ENCODE peak calls at places on chromosomes 13 and 19, in six cellular contexts. One of them, this sample, is unnamed. For H3K36me3, the result is how much of the 10 kb centered on the place peaks cover.

GRCh38 chr19:32647361-32647760 is 27.6 kb downstream of the ANKRD27 start:
- DNase-seq in thoracic aorta: no peak
- DNase-seq in vagina: no peak
- DNase-seq in CD8-positive, alpha-beta memory T cell: no peak
- DNase-seq in CD4-positive, CD25-positive, alpha-beta regulatory T cell: no peak
- DNase-seq in tibial nerve: no peak
- DNase-seq in this sample: no peak

GRCh38 chr19:31783592-31783991 is 434.4 kb upstream of the TSHZ3 start:
- DNase-seq in thoracic aorta: no peak
- DNase-seq in vagina: no peak
- DNase-seq in CD8-positive, alpha-beta memory T cell: no peak
- DNase-seq in CD4-positive, CD25-positive, alpha-beta regulatory T cell: no peak
- DNase-seq in tibial nerve: no peak
- DNase-seq in this sample: no peak

GRCh38 chr19:29092712-29093552 is 120.0 kb downstream of the UQCRFS1 start:
- DNase-seq in thoracic aorta: no peak
- DNase-seq in vagina: no peak
- DNase-seq in CD8-positive, alpha-beta memory T cell: no peak
- DNase-seq in CD4-positive, CD25-positive, alpha-beta regulatory T cell: no peak
- DNase-seq in tibial nerve: no peak
- DNase-seq in this sample: no peak

GRCh38 chr13:41649659-41650058 is 192.3 kb downstream of the RGCC start:
- DNase-seq in thoracic aorta: no peak
- DNase-seq in vagina: no peak
- DNase-seq in CD8-positive, alpha-beta memory T cell: no peak
- DNase-seq in CD4-positive, CD25-positive, alpha-beta regulatory T cell: no peak
- DNase-seq in tibial nerve: no peak
- DNase-seq in this sample: no peak

GRCh38 chr19:13830761-13831481 is 35.7 kb downstream of the ZSWIM4 start:
- DNase-seq in thoracic aorta: no peak
- DNase-seq in vagina: peak
- DNase-seq in CD8-positive, alpha-beta memory T cell: no peak
- DNase-seq in CD4-positive, CD25-positive, alpha-beta regulatory T cell: no peak
- DNase-seq in tibial nerve: no peak
- DNase-seq in this sample: no peak

GRCh38 chr13:79225487-79226232 is 180.4 kb downstream of the RBM26 start:
- DNase-seq in thoracic aorta: no peak
- DNase-seq in vagina: no peak
- DNase-seq in CD8-positive, alpha-beta memory T cell: no peak
- DNase-seq in CD4-positive, CD25-positive, alpha-beta regulatory T cell: no peak
- DNase-seq in tibial nerve: no peak
- DNase-seq in this sample: no peak

GRCh38 chr13:67259208-67259607 is 29.1 kb upstream of the PCDH9 start:
- DNase-seq in thoracic aorta: no peak
- DNase-seq in vagina: no peak
- DNase-seq in CD8-positive, alpha-beta memory T cell: no peak
- DNase-seq in CD4-positive, CD25-positive, alpha-beta regulatory T cell: no peak
- DNase-seq in tibial nerve: no peak
- DNase-seq in this sample: no peak

GRCh38 chr19:45863840-45864628 is at the start of gene FOXA3:
- DNase-seq in thoracic aorta: no peak
- DNase-seq in vagina: peak
- DNase-seq in CD8-positive, alpha-beta memory T cell: peak
- DNase-seq in CD4-positive, CD25-positive, alpha-beta regulatory T cell: peak
- DNase-seq in tibial nerve: no peak
- DNase-seq in this sample: peak

GRCh38 chr13:75986818-75987217 is 350.7 kb downstream of the LMO7 start:
- DNase-seq in thoracic aorta: no peak
- DNase-seq in vagina: no peak
- DNase-seq in CD8-positive, alpha-beta memory T cell: no peak
- DNase-seq in CD4-positive, CD25-positive, alpha-beta regulatory T cell: no peak
- DNase-seq in tibial nerve: no peak
- DNase-seq in this sample: peak

GRCh38 chr13:35720690-35721554 is 244.4 kb upstream of the MAB21L1 start:
- DNase-seq in thoracic aorta: no peak
- DNase-seq in vagina: no peak
- DNase-seq in CD8-positive, alpha-beta memory T cell: no peak
- DNase-seq in CD4-positive, CD25-positive, alpha-beta regulatory T cell: no peak
- DNase-seq in tibial nerve: peak
- DNase-seq in this sample: peak

GRCh38 chr13:75079226-75079625 is 402.7 kb downstream of the TBC1D4 start:
- DNase-seq in thoracic aorta: no peak
- DNase-seq in vagina: no peak
- DNase-seq in CD8-positive, alpha-beta memory T cell: no peak
- DNase-seq in CD4-positive, CD25-positive, alpha-beta regulatory T cell: no peak
- DNase-seq in tibial nerve: no peak
- DNase-seq in this sample: no peak

DNA sequence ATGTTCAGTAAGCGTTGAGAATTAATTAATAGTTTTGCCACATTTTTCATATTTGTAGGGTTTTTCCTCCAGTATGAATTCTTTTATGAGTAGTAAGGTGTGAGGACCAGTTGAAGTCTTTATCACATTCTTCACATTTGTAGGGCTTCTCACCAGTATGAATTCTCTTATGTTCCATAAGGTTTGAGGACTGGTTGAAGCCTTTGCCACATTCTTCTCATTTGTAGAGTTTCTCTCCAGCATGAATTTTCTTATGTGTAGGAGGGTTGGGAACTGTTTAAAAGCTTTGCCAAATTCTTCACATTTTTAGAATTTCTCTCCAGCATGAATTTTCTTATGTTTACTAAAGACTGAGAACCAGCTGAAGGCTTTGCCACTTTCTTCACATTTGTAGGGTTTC is 40.3 kb downstream of the ZNF208 start:
- DNase-seq in thoracic aorta: no peak
- DNase-seq in vagina: no peak
- DNase-seq in CD8-positive, alpha-beta memory T cell: no peak
- DNase-seq in CD4-positive, CD25-positive, alpha-beta regulatory T cell: no peak
- DNase-seq in tibial nerve: no peak
- DNase-seq in this sample: no peak
- H3K36me3 ChIP-seq in thoracic aorta: under half
- H3K36me3 ChIP-seq in vagina: under half
- H3K36me3 ChIP-seq in CD8-positive, alpha-beta memory T cell: under half
- H3K36me3 ChIP-seq in CD4-positive, CD25-positive, alpha-beta regulatory T cell: under half
- H3K36me3 ChIP-seq in tibial nerve: under half
- H3K36me3 ChIP-seq in this sample: under half

GRCh38 chr13:73336789-73337188 is 278.0 kb downstream of the KLF5 start:
- DNase-seq in thoracic aorta: no peak
- DNase-seq in vagina: no peak
- DNase-seq in CD8-positive, alpha-beta memory T cell: no peak
- DNase-seq in CD4-positive, CD25-positive, alpha-beta regulatory T cell: no peak
- DNase-seq in tibial nerve: no peak
- DNase-seq in this sample: no peak
- H3K27ac ChIP-seq in thoracic aorta: no peak
- H3K27ac ChIP-seq in vagina: no peak
- H3K27ac ChIP-seq in CD8-positive, alpha-beta memory T cell: no peak
- H3K27ac ChIP-seq in CD4-positive, CD25-positive, alpha-beta regulatory T cell: no peak
- H3K27ac ChIP-seq in tibial nerve: no peak
- H3K27ac ChIP-seq in this sample: no peak

GRCh38 chr13:103656329-103656728 is 590.1 kb upstream of the SLC10A2 start:
- DNase-seq in thoracic aorta: no peak
- DNase-seq in vagina: no peak
- DNase-seq in CD8-positive, alpha-beta memory T cell: no peak
- DNase-seq in CD4-positive, CD25-positive, alpha-beta regulatory T cell: no peak
- DNase-seq in tibial nerve: no peak
- DNase-seq in this sample: no peak
- H3K4me3 ChIP-seq in thoracic aorta: no peak
- H3K4me3 ChIP-seq in vagina: no peak
- H3K4me3 ChIP-seq in CD8-positive, alpha-beta memory T cell: no peak
- H3K4me3 ChIP-seq in CD4-positive, CD25-positive, alpha-beta regulatory T cell: no peak
- H3K4me3 ChIP-seq in tibial nerve: no peak
- H3K4me3 ChIP-seq in this sample: no peak

GRCh38 chr19:2754659-2755447 is 15.0 kb upstream of the SLC39A3 start:
- DNase-seq in thoracic aorta: no peak
- DNase-seq in vagina: no peak
- DNase-seq in CD8-positive, alpha-beta memory T cell: no peak
- DNase-seq in CD4-positive, CD25-positive, alpha-beta regulatory T cell: no peak
- DNase-seq in tibial nerve: no peak
- DNase-seq in this sample: no peak
- H3K36me3 ChIP-seq in thoracic aorta: under half
- H3K36me3 ChIP-seq in vagina: under half
- H3K36me3 ChIP-seq in CD8-positive, alpha-beta memory T cell: under half
- H3K36me3 ChIP-seq in CD4-positive, CD25-positive, alpha-beta regulatory T cell: under half
- H3K36me3 ChIP-seq in tibial nerve: half or more
- H3K36me3 ChIP-seq in this sample: half or more

DNA sequence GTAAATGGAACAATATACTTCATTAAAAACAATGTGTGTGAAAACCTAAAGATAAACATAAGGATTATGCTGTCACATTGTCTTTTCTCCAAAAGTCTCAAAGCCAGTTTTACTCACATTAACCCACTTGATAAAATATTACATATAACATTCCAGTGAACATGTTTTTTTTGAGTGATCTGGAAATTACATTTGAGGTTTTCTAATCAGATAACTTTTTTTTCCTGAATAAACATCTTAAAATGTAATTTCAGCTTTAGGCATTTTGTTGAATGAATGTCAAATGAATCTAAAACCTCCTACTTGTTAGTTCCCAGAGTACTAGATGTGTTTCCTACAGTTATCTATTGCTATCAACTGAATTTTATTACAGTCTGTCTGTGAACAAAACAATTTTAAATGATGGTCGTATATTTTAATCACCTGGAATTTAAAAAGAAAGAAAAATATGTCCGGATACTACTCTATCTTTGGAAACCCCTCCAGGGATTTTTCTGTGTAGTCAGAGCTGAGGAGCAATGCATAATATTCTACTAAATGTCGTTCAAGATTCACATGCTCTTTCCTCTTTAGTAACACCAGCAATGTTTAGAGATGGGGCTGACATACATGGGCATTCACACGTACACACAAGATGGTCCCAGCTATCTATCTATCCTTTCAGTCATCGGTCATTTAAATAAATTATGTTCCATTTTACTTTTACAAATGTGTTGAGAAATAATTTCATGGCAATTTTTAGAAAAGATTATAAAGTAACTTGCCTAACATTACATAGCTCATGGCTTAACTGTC is 283.9 kb downstream of the KLF12 start:
- DNase-seq in thoracic aorta: no peak
- DNase-seq in vagina: no peak
- DNase-seq in CD8-positive, alpha-beta memory T cell: no peak
- DNase-seq in CD4-positive, CD25-positive, alpha-beta regulatory T cell: no peak
- DNase-seq in tibial nerve: no peak
- DNase-seq in this sample: no peak
- H3K27ac ChIP-seq in thoracic aorta: no peak
- H3K27ac ChIP-seq in vagina: no peak
- H3K27ac ChIP-seq in CD8-positive, alpha-beta memory T cell: no peak
- H3K27ac ChIP-seq in CD4-positive, CD25-positive, alpha-beta regulatory T cell: no peak
- H3K27ac ChIP-seq in tibial nerve: no peak
- H3K27ac ChIP-seq in this sample: no peak

DNA sequence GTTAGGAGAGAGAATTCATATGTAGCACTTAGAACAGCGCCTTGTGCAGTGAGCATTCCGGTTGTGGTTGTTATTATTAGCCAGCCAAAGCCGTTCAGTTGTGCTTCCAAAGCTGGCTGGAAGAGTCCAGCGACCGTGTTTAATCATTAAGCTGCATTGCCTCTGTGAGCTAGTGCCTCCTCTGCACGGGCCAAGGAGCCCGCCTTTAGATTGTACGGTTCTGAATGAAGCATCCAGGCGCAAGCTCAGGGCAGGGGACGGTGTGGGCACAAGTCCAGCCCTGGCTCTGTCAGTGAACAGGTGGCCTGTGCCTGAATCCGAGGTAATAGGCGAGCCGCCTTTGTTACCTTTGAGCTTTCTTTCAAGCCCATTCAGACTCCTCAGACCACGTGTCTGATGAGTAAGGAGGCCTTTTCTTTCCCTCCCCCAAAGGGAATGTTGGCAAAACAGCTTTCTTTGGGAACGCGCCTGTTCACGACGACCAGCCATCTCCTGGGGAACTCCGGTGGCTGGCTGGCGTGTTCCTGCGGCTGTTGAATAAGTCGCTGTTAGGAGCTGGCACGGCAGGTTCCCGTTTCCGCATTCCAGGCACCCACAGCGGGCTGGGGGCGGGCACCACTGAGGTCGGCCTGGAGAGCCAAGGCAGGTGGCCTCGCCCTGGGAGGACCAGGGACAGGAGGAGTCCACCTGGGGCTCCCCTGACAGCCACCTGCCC is 25.1 kb downstream of the SIPA1L3 start:
- DNase-seq in thoracic aorta: peak
- DNase-seq in vagina: no peak
- DNase-seq in CD8-positive, alpha-beta memory T cell: no peak
- DNase-seq in CD4-positive, CD25-positive, alpha-beta regulatory T cell: no peak
- DNase-seq in tibial nerve: no peak
- DNase-seq in this sample: peak
- H3K4me3 ChIP-seq in thoracic aorta: peak
- H3K4me3 ChIP-seq in vagina: no peak
- H3K4me3 ChIP-seq in CD8-positive, alpha-beta memory T cell: no peak
- H3K4me3 ChIP-seq in CD4-positive, CD25-positive, alpha-beta regulatory T cell: no peak
- H3K4me3 ChIP-seq in tibial nerve: no peak
- H3K4me3 ChIP-seq in this sample: no peak

GRCh38 chr13:110638814-110639806 is 23.8 kb downstream of the NAXD start:
- DNase-seq in thoracic aorta: no peak
- DNase-seq in vagina: no peak
- DNase-seq in CD8-positive, alpha-beta memory T cell: no peak
- DNase-seq in CD4-positive, CD25-positive, alpha-beta regulatory T cell: no peak
- DNase-seq in tibial nerve: no peak
- DNase-seq in this sample: no peak
- H3K36me3 ChIP-seq in thoracic aorta: half or more
- H3K36me3 ChIP-seq in vagina: half or more
- H3K36me3 ChIP-seq in CD8-positive, alpha-beta memory T cell: under half
- H3K36me3 ChIP-seq in CD4-positive, CD25-positive, alpha-beta regulatory T cell: half or more
- H3K36me3 ChIP-seq in tibial nerve: half or more
- H3K36me3 ChIP-seq in this sample: half or more

GRCh38 chr19:37669336-37669963 is 14.2 kb upstream of the ZFP30 start:
- DNase-seq in thoracic aorta: no peak
- DNase-seq in vagina: no peak
- DNase-seq in CD8-positive, alpha-beta memory T cell: no peak
- DNase-seq in CD4-positive, CD25-positive, alpha-beta regulatory T cell: no peak
- DNase-seq in tibial nerve: no peak
- DNase-seq in this sample: no peak
- H3K27ac ChIP-seq in thoracic aorta: no peak
- H3K27ac ChIP-seq in vagina: no peak
- H3K27ac ChIP-seq in CD8-positive, alpha-beta memory T cell: no peak
- H3K27ac ChIP-seq in CD4-positive, CD25-positive, alpha-beta regulatory T cell: no peak
- H3K27ac ChIP-seq in tibial nerve: no peak
- H3K27ac ChIP-seq in this sample: no peak

This sample was measured in WERI-Rb-1.